ENCODE peak calls at places on chromosomes 1 and 21, in nine cellular contexts. C, I, D, A, W, R, Y, P and Q are unnamed samples. For H3K36me3, the result is how much of the 10 kb centered on the place peaks cover.

GRCh38 chr1:234691567-234691966 is 81.6 kb upstream of the IRF2BP2 start:
- DNase-seq in C (no peak), I (no peak), D (no peak), A (peak), W (no peak), R (no peak), Y (no peak), P (no peak), Q (no peak)

GRCh38 chr1:208069317-208069716 is 158.4 kb upstream of the CD34 start:
- DNase-seq in C (no peak), I (no peak), D (no peak), A (no peak), W (no peak), R (no peak), Y (no peak), P (no peak), Q (no peak)

GRCh38 chr1:53349968-53350852 is 22.3 kb upstream of the LRP8 start:
- DNase-seq in C (no peak), I (no peak), D (no peak), A (no peak), W (peak), R (no peak), Y (no peak), P (no peak), Q (no peak)

GRCh38 chr1:54053745-54054437 is 483 bp downstream of the TCEANC2 start:
- DNase-seq in C (no peak), I (no peak), D (no peak), A (peak), W (no peak), R (peak), Y (no peak), P (no peak), Q (no peak)

GRCh38 chr1:228302086-228302485 is 94.2 kb downstream of the OBSCN start:
- DNase-seq in C (no peak), I (no peak), D (no peak), A (no peak), W (no peak), R (no peak), Y (no peak), P (no peak), Q (no peak)

GRCh38 chr1:180167721-180168467 is 13.2 kb downstream of the QSOX1 start:
- DNase-seq in C (no peak), I (no peak), D (peak), A (no peak), W (peak), R (no peak), Y (no peak), P (peak), Q (no peak)

GRCh38 chr1:24578846-24579245 is 23.0 kb downstream of the NCMAP start:
- DNase-seq in C (no peak), I (no peak), D (no peak), A (no peak), W (no peak), R (no peak), Y (no peak), P (no peak), Q (no peak)

GRCh38 chr1:169363046-169363756 is 4.4 kb downstream of the NME7 start:
- DNase-seq in C (no peak), I (no peak), D (no peak), A (peak), W (no peak), R (peak), Y (peak), P (no peak), Q (peak)

GRCh38 chr1:203342192-203342940 is 8.6 kb downstream of the FMOD start:
- DNase-seq in C (no peak), I (no peak), D (no peak), A (peak), W (peak), R (no peak), Y (no peak), P (peak), Q (no peak)

GRCh38 chr1:19616489-19616888 is 27.6 kb upstream of the NBL1 start:
- DNase-seq in C (no peak), I (no peak), D (no peak), A (peak), W (no peak), R (no peak), Y (no peak), P (no peak), Q (no peak)

GRCh38 chr21:39667353-39667891 is 54.7 kb downstream of the B3GALT5 start:
- DNase-seq in C (no peak), I (no peak), D (no peak), A (no peak), W (no peak), R (no peak), Y (no peak), P (no peak), Q (no peak)

GRCh38 chr1:84960371-84960770 is 36.5 kb downstream of the MCOLN2 start:
- DNase-seq in C (no peak), I (no peak), D (no peak), A (peak), W (no peak), R (no peak), Y (no peak), P (no peak), Q (no peak)

GRCh38 chr1:111193712-111194480 is 6.5 kb downstream of the DENND2D start:
- DNase-seq in C (no peak), I (no peak), D (no peak), A (no peak), W (no peak), R (no peak), Y (no peak), P (no peak), Q (no peak)

GRCh38 chr1:244817415-244817894 is 18.0 kb upstream of the COX20 start:
- DNase-seq in C (no peak), I (no peak), D (no peak), A (no peak), W (no peak), R (no peak), Y (no peak), P (peak), Q (no peak)

GRCh38 chr1:46303872-46304326 is 401 bp downstream of the UQCRH start:
- DNase-seq in C (no peak), I (no peak), D (no peak), A (no peak), W (no peak), R (no peak), Y (no peak), P (no peak), Q (no peak)

GRCh38 chr1:14800014-14800413 is 201.5 kb downstream of the KAZN start:
- DNase-seq in C (no peak), I (no peak), D (no peak), A (no peak), W (no peak), R (no peak), Y (no peak), P (no peak), Q (no peak)

GRCh38 chr21:16424331-16424749 is 694.6 kb downstream of the USP25 start:
- DNase-seq in C (no peak), I (no peak), D (no peak), A (peak), W (no peak), R (no peak), Y (no peak), P (no peak), Q (no peak)

GRCh38 chr1:246413430-246413829 is 93.6 kb downstream of the SMYD3 start:
- DNase-seq in C (no peak), I (no peak), D (no peak), A (no peak), W (no peak), R (no peak), Y (no peak), P (no peak), Q (no peak)

GRCh38 chr1:53316058-53316741 is 11.7 kb downstream of the LRP8 start:
- DNase-seq in C (peak), I (no peak), D (peak), A (no peak), W (peak), R (no peak), Y (no peak), P (no peak), Q (no peak)

GRCh38 chr1:96730574-96731298 is 9.2 kb downstream of the PTBP2 start:
- DNase-seq in C (no peak), I (no peak), D (no peak), A (peak), W (no peak), R (no peak), Y (no peak), P (no peak), Q (no peak)

GRCh38 chr1:152479792-152480595 is 30.6 kb upstream of the LCE5A start:
- DNase-seq in C (no peak), I (no peak), D (peak), A (no peak), W (peak), R (peak), Y (no peak), P (peak), Q (no peak)

GRCh38 chr1:217647791-217648190 is 16.6 kb downstream of the SPATA17 start:
- DNase-seq in C (no peak), I (no peak), D (no peak), A (no peak), W (no peak), R (no peak), Y (no peak), P (no peak), Q (no peak)

GRCh38 chr1:172292840-172293239 is 127.6 kb upstream of the C1orf105 start:
- DNase-seq in C (no peak), I (no peak), D (no peak), A (no peak), W (no peak), R (no peak), Y (no peak), P (no peak), Q (no peak)
- TF ChIP-seq CTCF in C (no peak), I (no peak), D (no peak), A (no peak), W (no peak), R (no peak), Y (no peak), P (no peak), Q (no peak)

DNA sequence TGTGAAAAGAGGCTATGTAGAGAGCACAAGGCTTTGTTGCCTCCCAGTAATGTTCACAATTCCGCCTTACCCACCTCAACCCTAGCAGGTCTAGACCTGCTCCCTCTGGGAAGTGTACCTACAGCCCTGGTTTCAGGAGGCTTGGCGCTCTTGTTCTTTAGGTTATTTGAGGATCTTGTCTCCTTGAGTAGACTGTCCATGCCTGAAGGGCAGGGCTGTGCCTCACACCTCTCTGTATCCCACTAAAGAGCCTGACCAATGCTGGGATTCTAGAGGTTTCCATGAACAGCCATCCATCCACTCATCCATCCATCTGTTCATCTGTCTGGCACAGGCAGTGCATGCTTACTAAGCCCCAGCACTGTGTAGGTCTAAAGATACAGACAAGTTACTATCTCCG is 1.0 kb downstream of the RAB7B start:
- DNase-seq in C (no peak), I (no peak), D (no peak), A (no peak), W (no peak), R (no peak), Y (no peak), P (no peak), Q (no peak)
- H3K4me3 ChIP-seq in C (peak), I (peak), D (peak), A (peak), W (no peak), R (no peak), Y (no peak), P (no peak), Q (no peak)

GRCh38 chr1:30041741-30042437 is 681.5 kb downstream of the MATN1 start:
- DNase-seq in C (no peak), I (no peak), D (no peak), A (no peak), W (no peak), R (no peak), Y (no peak), P (no peak), Q (no peak)

GRCh38 chr1:30042438-30043147 is 680.8 kb downstream of the MATN1 start:
- DNase-seq in C (no peak), I (no peak), D (no peak), A (no peak), W (no peak), R (no peak), Y (no peak), P (no peak), Q (no peak)

GRCh38 chr1:30044745-30045144 is 678.6 kb downstream of the MATN1 start:
- DNase-seq in C (no peak), I (no peak), D (no peak), A (no peak), W (no peak), R (no peak), Y (no peak), P (no peak), Q (no peak)

GRCh38 chr1:30043731-30044408 is 679.5 kb downstream of the MATN1 start:
- DNase-seq in C (no peak), I (no peak), D (no peak), A (no peak), W (no peak), R (no peak), Y (no peak), P (no peak), Q (no peak)

DNA sequence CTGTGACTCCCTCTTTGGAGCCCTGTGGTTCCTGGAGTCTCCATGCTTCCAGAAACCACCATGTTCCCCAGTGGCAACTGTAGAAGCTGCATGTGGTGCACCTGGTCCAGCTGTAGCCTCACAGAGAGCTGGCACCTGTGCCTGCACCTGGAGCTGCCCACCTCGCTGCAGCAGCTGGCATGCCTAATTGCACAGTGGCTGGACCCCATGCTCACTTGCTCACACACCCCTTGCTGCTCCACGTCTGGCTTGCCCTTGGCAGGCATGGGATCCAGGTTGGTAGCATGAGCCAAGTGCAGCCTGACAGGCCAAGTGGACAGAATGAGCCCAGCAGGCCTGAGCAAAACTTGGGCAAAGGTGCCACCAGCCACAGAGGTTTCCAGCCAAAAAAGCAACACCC is 680.1 kb downstream of the MATN1 start:
- DNase-seq in C (no peak), I (no peak), D (no peak), A (no peak), W (no peak), R (no peak), Y (no peak), P (no peak), Q (no peak)
- H3K36me3 ChIP-seq in C (under half), I (under half), D (under half), A (under half), W (under half), R (under half), Y (under half), P (under half), Q (under half)

DNA sequence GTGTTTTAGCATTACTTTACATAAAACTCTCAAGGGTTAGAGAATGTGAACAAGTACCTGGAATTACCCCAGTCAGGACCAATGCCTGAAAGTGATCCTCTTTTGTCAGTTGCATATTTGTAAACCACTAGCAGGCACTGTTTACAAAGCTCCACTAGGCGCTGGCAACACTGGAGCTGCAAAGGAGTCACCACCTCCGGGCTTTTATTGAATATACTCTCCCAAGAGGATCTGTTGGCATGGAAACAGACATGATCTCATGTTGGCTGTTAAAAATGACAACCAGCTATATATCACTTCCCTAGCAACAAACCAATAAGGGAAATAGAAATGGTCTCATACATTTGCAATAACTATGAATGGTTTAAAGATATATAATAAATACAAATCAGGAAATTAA is 116.0 kb downstream of the TTLL7 start:
- DNase-seq in C (no peak), I (no peak), D (no peak), A (peak), W (peak), R (no peak), Y (no peak), P (peak), Q (no peak)
- TF ChIP-seq CTCF in C (no peak), I (no peak), D (peak), A (peak), W (no peak), R (no peak), Y (peak), P (no peak), Q (peak)

GRCh38 chr1:119482517-119483425 is 24.2 kb upstream of the HSD3B1 start:
- DNase-seq in C (no peak), I (no peak), D (no peak), A (no peak), W (no peak), R (no peak), Y (no peak), P (no peak), Q (no peak)
- H3K4me3 ChIP-seq in C (no peak), I (no peak), D (no peak), A (no peak), W (no peak), R (no peak), Y (no peak), P (no peak), Q (no peak)

GRCh38 chr21:46661627-46662366 is 26.3 kb downstream of the PRMT2 start:
- DNase-seq in C (no peak), I (no peak), D (no peak), A (no peak), W (no peak), R (no peak), Y (no peak), P (no peak), Q (no peak)
- H3K36me3 ChIP-seq in C (half or more), I (under half), D (half or more), A (under half), W (under half), R (under half), Y (under half), P (under half), Q (under half)

DNA sequence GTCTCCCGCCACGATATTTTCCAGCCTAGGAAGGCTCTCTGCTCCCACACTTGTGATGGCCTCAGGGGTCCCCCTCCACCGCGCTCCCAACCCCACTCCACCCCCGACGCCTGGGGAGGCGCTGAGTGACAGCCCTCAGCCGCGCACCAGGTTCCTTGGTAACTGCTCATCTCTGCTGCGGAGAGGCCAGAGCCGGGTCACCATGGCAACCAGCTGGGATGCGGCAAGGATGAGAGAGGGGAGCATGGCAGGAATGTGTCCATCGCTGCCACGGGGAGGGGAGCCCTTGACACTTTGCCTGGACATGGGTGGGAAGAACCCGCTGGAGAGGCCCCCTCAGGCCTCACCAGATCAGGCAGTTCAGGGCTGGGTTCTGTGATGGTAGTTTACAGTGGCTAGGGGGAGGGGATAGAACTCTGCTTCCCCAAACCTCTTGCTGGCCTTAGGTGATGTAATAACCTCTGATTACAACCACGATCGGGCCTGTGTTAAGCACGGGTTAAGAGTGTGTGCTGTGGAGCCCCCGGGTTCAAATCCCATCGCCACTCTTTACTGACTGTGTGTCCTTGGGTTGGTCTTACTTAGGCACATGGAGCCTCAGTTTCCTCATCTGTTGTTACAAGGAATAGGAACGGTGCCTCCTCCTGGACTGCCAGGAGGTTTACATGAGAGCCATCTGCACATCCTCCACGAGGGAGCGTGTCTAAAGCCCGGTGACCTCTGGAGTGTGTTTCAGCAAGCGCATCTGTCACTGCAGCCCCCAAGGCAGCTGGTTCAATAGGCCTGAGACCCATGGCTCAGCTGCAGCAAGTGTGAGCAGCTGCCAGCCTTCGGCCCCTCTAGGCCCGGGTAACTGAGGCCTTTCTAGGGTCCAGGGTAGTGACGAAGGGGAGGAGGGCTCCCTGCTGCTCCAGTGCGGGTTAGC is 6.3 kb downstream of the KIF17 start:
- DNase-seq in C (no peak), I (no peak), D (no peak), A (no peak), W (no peak), R (no peak), Y (no peak), P (no peak), Q (no peak)
- TF ChIP-seq CTCF in C (no peak), I (no peak), D (no peak), A (peak), W (no peak), R (no peak), Y (no peak), P (no peak), Q (no peak)